ENCODE peak calls at places on chromosome 18, in ten cellular contexts. S, N, Z, Y, V, P, D, H, T and L are unnamed samples.

GRCh38 chr18:13376841-13377351 is 158.3 kb downstream of the LDLRAD4 start:
- DNase-seq in P (peak; percentile 78), S (no peak), H (no peak), D (no peak), N (no peak), T (no peak), Y (no peak), V (no peak), Z (no peak), L (no peak)

GRCh38 chr18:45012286-45012685 is 331.6 kb downstream of the SETBP1 start:
- DNase-seq in T (no peak), D (no peak), Z (peak; percentile 28), H (no peak), Y (no peak), S (no peak), P (no peak), N (no peak), V (peak; percentile 2), L (no peak)

GRCh38 chr18:46264255-46264654 is 160.1 kb downstream of the HAUS1 start:
- DNase-seq in T (peak; percentile 26), D (no peak), S (peak; percentile 42), V (no peak), H (no peak), N (peak; percentile 42), P (no peak), Y (peak; percentile 16), Z (peak; percentile 41), L (peak; percentile 69)

GRCh38 chr18:32349728-32350395 is 120.8 kb downstream of the GAREM1 start:
- DNase-seq in H (no peak), N (no peak), Z (peak; percentile 94), Y (peak; percentile 91), P (no peak), D (peak; percentile 97), V (peak; percentile 98), T (peak; percentile 91), S (peak; percentile 80), L (peak; percentile 73)

GRCh38 chr18:68034293-68034692 is 517.8 kb upstream of the DSEL start:
- DNase-seq in P (no peak), Y (no peak), D (no peak), S (no peak), V (no peak), T (peak; percentile 3), Z (peak; percentile 59), H (peak; percentile 4), N (no peak), L (no peak)

GRCh38 chr18:39862341-39862740 is 2092.7 kb upstream of the PIK3C3 start:
- DNase-seq in P (no peak), Y (no peak), Z (peak; percentile 38), V (peak; percentile 7), H (no peak), N (no peak), T (no peak), S (no peak), D (no peak), L (no peak)

GRCh38 chr18:76383636-76384035 is 111.4 kb downstream of the ZNF516 start:
- DNase-seq in P (no peak), S (no peak), Z (no peak), T (no peak), V (no peak), Y (no peak), H (no peak), N (no peak), D (no peak), L (no peak)

GRCh38 chr18:69820538-69820937 is 127.1 kb downstream of the CD226 start:
- DNase-seq in N (no peak), Y (no peak), V (no peak), Z (no peak), T (no peak), H (no peak), D (no peak), P (no peak), S (no peak), L (no peak)

GRCh38 chr18:63262369-63263335 is 56.9 kb downstream of the BCL2 start:
- DNase-seq in T (no peak), H (no peak), Y (no peak), P (no peak), Z (no peak), D (no peak), S (no peak), V (no peak), N (no peak), L (no peak)

GRCh38 chr18:76613721-76614120 is 118.7 kb upstream of the ZNF516 start:
- DNase-seq in Y (no peak), T (no peak), H (no peak), P (no peak), V (no peak), S (no peak), D (no peak), N (no peak), Z (no peak), L (no peak)

GRCh38 chr18:66724664-66725356 is 120.9 kb upstream of the CDH19 start:
- DNase-seq in D (peak; percentile 24), S (no peak), Z (no peak), P (no peak), H (no peak), V (peak; percentile 43), Y (no peak), T (peak; percentile 60), N (no peak), L (peak; percentile 76)

GRCh38 chr18:8962192-8962772 is 140.2 kb upstream of the NDUFV2 start:
- DNase-seq in V (no peak), T (no peak), S (no peak), H (no peak), P (no peak), Y (no peak), Z (no peak), D (no peak), N (no peak), L (no peak)

GRCh38 chr18:8958660-8959059 is 143.8 kb upstream of the NDUFV2 start:
- DNase-seq in P (no peak), H (no peak), N (no peak), V (no peak), Z (no peak), S (no peak), T (no peak), Y (no peak), D (no peak), L (no peak)

GRCh38 chr18:8962906-8963635 is 139.4 kb upstream of the NDUFV2 start:
- DNase-seq in T (no peak), P (no peak), V (no peak), Y (no peak), D (no peak), H (no peak), Z (no peak), S (peak; percentile 18), N (no peak), L (no peak)

GRCh38 chr18:8959551-8960135 is 142.9 kb upstream of the NDUFV2 start:
- DNase-seq in H (no peak), N (no peak), Y (no peak), Z (no peak), D (no peak), V (no peak), S (no peak), P (no peak), T (peak; percentile 14), L (no peak)

GRCh38 chr18:8960740-8961657 is 141.5 kb upstream of the NDUFV2 start:
- DNase-seq in Y (no peak), V (peak; percentile 90), T (no peak), D (peak; percentile 87), P (no peak), N (no peak), H (no peak), S (peak; percentile 63), Z (peak; percentile 88), L (no peak)
- H3K4me2 ChIP-seq in Y (no peak overlapping the region), V (no peak overlapping the region), T (peak overlapping the region; percentile 19), D (peak overlapping the region; percentile 74), P (no peak overlapping the region), N (no peak overlapping the region), H (peak overlapping the region; percentile 39), S (peak overlapping the region; percentile 82), Z (peak overlapping the region; percentile 76), L (peak overlapping the region; percentile 67)

GRCh38 chr18:4004176-4004829 is 450.8 kb downstream of the DLGAP1 start:
- DNase-seq in Y (peak; percentile 16), S (no peak), T (no peak), P (no peak), H (no peak), V (peak; percentile 58), D (peak; percentile 47), Z (peak; percentile 64), N (no peak), L (no peak)
- H3K27ac ChIP-seq in Y (no peak overlapping the region), S (no peak overlapping the region), T (no peak overlapping the region), P (no peak overlapping the region), H (no peak overlapping the region), V (no peak overlapping the region), D (no peak overlapping the region), Z (no peak overlapping the region), N (no peak overlapping the region), L (no peak overlapping the region)

GRCh38 chr18:23884712-23885375 is 129.7 kb upstream of the TTC39C start:
- DNase-seq in Y (no peak), N (no peak), H (no peak), V (no peak), Z (no peak), D (no peak), P (no peak), T (peak; percentile 75), S (no peak), L (no peak)
- H3K4me2 ChIP-seq in Y (peak overlapping the region; percentile 20), N (no peak overlapping the region), H (no peak overlapping the region), V (no peak overlapping the region), Z (no peak overlapping the region), D (no peak overlapping the region), P (no peak overlapping the region), T (peak overlapping the region; percentile 50), S (no peak overlapping the region), L (no peak overlapping the region)

GRCh38 chr18:55301836-55302235 is 286.2 kb downstream of the TCF4 start:
- DNase-seq in H (no peak), N (no peak), S (no peak), T (no peak), Z (no peak), V (no peak), P (no peak), Y (no peak), D (no peak), L (no peak)

GRCh38 chr18:55300469-55301195 is 287.4 kb downstream of the TCF4 start:
- DNase-seq in V (peak; percentile 44), D (no peak), Z (peak; percentile 91), N (peak; percentile 33), T (peak; percentile 61), H (peak; percentile 65), S (no peak), P (no peak), Y (no peak), L (no peak)

GRCh38 chr18:55302337-55302833 is 285.6 kb downstream of the TCF4 start:
- DNase-seq in P (no peak), D (no peak), S (no peak), Z (peak; percentile 50), N (no peak), V (peak; percentile 39), H (peak; percentile 26), T (no peak), Y (no peak), L (no peak)

GRCh38 chr18:55296761-55297160 is 291.2 kb downstream of the TCF4 start:
- DNase-seq in S (no peak), V (no peak), P (no peak), T (no peak), N (no peak), Y (no peak), Z (no peak), D (no peak), H (no peak), L (no peak)

DNA sequence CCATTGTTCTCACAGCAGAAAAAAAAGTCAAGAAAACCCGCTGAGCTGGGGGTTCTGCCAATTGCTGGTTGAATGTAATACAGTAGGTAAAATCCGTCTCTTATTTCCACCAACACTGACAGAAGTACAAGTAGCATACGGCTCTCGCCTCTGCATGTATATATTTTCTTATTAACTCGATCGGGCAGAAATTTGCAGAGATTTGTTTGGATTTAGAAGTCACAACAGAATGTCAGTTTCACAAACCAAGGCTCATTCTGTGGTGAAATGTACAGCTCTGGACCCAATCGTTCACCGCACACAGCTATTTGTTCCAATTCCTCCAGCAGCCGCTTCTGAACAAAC is 286.8 kb downstream of the TCF4 start:
- DNase-seq in T (no peak), S (no peak), H (no peak), Z (peak; percentile 61), N (no peak), Y (no peak), V (no peak), P (no peak), D (no peak), L (no peak)
- H3K27ac ChIP-seq in T (peak overlapping the region; percentile 89), S (no peak overlapping the region), H (peak overlapping the region; percentile 92), Z (peak overlapping the region; percentile 68), N (peak overlapping the region; percentile 44), Y (no peak overlapping the region), V (peak overlapping the region; percentile 5), P (no peak overlapping the region), D (no peak overlapping the region), L (no peak overlapping the region)